ENCODE peak calls at places on chromosome 17, in four cellular contexts. Y is erythroblast, M is tibial nerve, O is sigmoid colon. Q is an unnamed sample.

GRCh38 chr17:27481327-27481726 is 25.1 kb downstream of the KSR1 start:
- DNase-seq in Y (peak), M (no peak), O (no peak), Q (no peak)

GRCh38 chr17:4947411-4948165 is 742 bp downstream of the PFN1 start:
- DNase-seq in Y (peak), M (peak), O (peak), Q (no peak)

GRCh38 chr17:75679706-75680201 is 12.6 kb downstream of the SAP30BP start:
- DNase-seq in Y (no peak), M (peak), O (no peak), Q (no peak)

GRCh38 chr17:56678249-56679144 is 85.0 kb downstream of the NOG start:
- DNase-seq in Y (no peak), M (no peak), O (no peak), Q (no peak)

GRCh38 chr17:36082062-36082461 is 7.9 kb downstream of the CCL3 start:
- DNase-seq in Y (no peak), M (no peak), O (no peak), Q (no peak)

GRCh38 chr17:35539659-35540026 is 2.2 kb upstream of the SLFN12L start:
- DNase-seq in Y (no peak), M (no peak), O (no peak), Q (no peak)

GRCh38 chr17:32927724-32928526 is at the start of gene TMEM98:
- DNase-seq in Y (peak), M (no peak), O (no peak), Q (no peak)

GRCh38 chr17:13508916-13509315 is 92.8 kb downstream of the HS3ST3A1 start:
- DNase-seq in Y (peak), M (no peak), O (no peak), Q (no peak)

GRCh38 chr17:49676276-49676868 is 1.5 kb downstream of the SPOP start:
- DNase-seq in Y (peak), M (no peak), O (no peak), Q (no peak)

GRCh38 chr17:10169274-10169673 is 29.1 kb downstream of the GAS7 start:
- DNase-seq in Y (no peak), M (no peak), O (no peak), Q (no peak)

GRCh38 chr17:72125226-72125651 is 4.4 kb downstream of the SOX9 start:
- DNase-seq in Y (no peak), M (no peak), O (no peak), Q (peak)

GRCh38 chr17:16994626-16995025 is 22.7 kb upstream of the TNFRSF13B start:
- DNase-seq in Y (no peak), M (no peak), O (peak), Q (no peak)

GRCh38 chr17:15480209-15480608 is 12.8 kb upstream of the CDRT4 start:
- DNase-seq in Y (no peak), M (no peak), O (peak), Q (no peak)

GRCh38 chr17:51299859-51300258 is 39.5 kb downstream of the UTP18 start:
- DNase-seq in Y (no peak), M (no peak), O (no peak), Q (no peak)

GRCh38 chr17:9236286-9237052 is 215.2 kb downstream of the NTN1 start:
- DNase-seq in Y (no peak), M (no peak), O (no peak), Q (no peak)

GRCh38 chr17:75036643-75037268 is 10.0 kb downstream of the ATP5PD start:
- DNase-seq in Y (peak), M (peak), O (peak), Q (no peak)

GRCh38 chr17:17141860-17142552 is 64.1 kb downstream of the PLD6 start:
- DNase-seq in Y (peak), M (no peak), O (peak), Q (no peak)

GRCh38 chr17:70613681-70614080 is 444.3 kb downstream of the KCNJ2 start:
- DNase-seq in Y (no peak), M (no peak), O (no peak), Q (no peak)

GRCh38 chr17:59534583-59534982 is 30.8 kb upstream of the DHX40 start:
- DNase-seq in Y (peak), M (no peak), O (no peak), Q (peak)

GRCh38 chr17:77476920-77477805 is 336.4 kb downstream of the SEC14L1 start:
- DNase-seq in Y (no peak), M (peak), O (peak), Q (peak)
- TF ChIP-seq POLR2A in Y (no peak), M (no peak), O (no peak), Q (no peak)

DNA sequence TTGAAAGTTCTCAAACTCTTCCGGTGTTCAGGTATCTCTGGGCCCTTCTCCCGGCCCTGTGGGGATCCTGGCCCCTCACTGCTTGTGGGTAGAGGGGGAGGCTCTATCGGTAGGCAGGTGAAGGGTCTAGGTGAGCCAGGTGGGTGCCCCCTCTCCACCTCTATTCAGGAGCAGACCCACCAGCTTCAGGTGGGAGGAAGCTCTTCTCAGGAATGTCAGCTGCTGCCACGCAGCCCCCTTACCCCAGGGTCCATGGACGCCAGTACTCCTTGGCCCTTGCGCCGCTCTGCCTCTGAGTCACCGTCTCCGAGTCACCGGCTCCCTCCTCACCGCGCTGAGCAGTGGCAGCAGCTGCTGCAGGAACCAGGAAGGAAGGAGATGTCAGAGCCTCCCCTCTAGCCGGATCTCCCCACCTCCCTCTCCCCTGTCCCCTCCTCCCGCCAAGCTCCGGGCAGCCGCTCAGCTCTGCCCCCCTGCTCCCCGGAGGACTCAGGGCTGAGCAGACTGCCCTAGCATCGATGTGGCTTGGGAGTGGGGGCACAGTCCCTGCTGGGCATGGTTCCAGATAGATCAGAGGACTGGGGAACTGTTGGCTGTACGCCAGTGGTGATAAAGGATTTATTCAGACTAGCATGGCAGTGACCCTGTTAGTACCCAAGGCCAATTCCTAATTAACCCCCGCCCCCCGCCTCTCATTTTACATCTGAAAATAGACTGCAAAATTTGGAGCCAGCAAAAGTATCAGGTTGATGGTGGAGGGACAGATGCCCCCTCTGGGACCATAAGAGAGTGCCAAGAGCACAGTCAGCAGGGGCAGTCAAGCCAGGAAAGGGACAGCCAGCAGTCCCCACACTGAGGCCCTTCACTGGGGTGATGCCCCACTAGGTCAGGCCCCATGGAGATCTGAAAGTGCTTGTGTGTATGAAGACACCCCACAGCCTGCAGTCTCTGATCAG is at the start of gene OSBPL7:
- DNase-seq in Y (peak), M (no peak), O (peak), Q (peak)
- TF ChIP-seq POLR2A in Y (peak), M (no peak), O (peak), Q (peak)

DNA sequence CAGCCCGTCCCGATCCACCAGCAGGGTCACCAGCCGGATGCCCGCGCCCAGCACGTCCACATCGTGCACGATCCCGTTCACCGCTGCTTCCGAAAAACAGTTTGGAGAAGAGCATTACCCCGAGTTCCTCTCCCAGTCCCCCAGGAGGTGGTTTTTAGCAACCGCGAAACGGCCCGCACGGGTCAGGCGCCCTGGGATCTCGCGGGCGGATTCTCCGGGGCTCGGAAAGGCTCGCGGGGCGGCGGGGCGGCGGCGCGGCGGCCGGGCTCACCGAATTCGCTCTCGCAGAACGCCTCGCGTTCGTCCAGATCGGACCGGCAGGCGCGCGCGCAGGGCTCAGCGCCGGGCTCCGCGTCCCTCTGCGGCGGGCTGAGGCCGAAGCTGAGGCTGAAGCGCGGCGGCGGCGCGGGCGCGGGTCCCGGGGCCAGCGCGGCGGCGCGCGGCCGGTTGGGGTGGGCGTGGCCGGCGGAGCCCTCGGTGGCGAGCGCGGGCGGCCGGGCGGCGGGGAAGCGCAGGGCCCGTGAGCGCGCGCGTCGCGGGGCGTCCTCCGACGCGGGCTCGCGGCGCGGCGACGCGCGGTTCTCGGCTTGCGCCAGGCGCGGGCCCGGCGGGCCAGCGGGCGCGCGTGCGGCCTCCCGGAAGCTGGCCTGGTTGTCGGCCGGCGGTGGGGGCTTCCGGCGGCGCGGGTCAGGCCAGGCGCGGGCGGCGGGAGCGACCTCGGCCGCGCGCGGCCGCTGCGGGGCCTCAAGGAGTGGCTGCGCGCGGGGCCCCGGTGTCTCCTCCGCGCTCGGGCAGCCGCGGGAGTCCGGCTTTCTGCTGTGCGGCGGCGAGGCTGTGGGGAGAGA is 2.9 kb downstream of the C17orf58 start:
- DNase-seq in Y (peak), M (peak), O (peak), Q (peak)
- TF ChIP-seq POLR2A in Y (peak), M (peak), O (no peak), Q (peak)

GRCh38 chr17:43020030-43020621 is 2.1 kb downstream of the VAT1 start:
- DNase-seq in Y (no peak), M (no peak), O (no peak), Q (no peak)

GRCh38 chr17:43018932-43019331 is 3.3 kb downstream of the VAT1 start:
- DNase-seq in Y (peak), M (no peak), O (no peak), Q (no peak)

GRCh38 chr17:43019418-43019817 is 2.8 kb downstream of the VAT1 start:
- DNase-seq in Y (peak), M (no peak), O (no peak), Q (no peak)

GRCh38 chr17:43021739-43022512 is at the start of gene VAT1:
- DNase-seq in Y (peak), M (peak), O (peak), Q (peak)

GRCh38 chr17:43020789-43021738 is 1.1 kb downstream of the VAT1 start:
- DNase-seq in Y (peak), M (peak), O (peak), Q (peak)
- TF ChIP-seq POLR2A in Y (peak), M (peak), O (no peak), Q (no peak)

GRCh38 chr17:77779711-77780539 is 178.6 kb upstream of the TNRC6C start:
- DNase-seq in Y (no peak), M (no peak), O (peak), Q (no peak)

GRCh38 chr17:77785526-77785925 is 173.0 kb upstream of the TNRC6C start:
- DNase-seq in Y (no peak), M (no peak), O (no peak), Q (no peak)

GRCh38 chr17:77783991-77784820 is 174.3 kb upstream of the TNRC6C start:
- DNase-seq in Y (no peak), M (no peak), O (no peak), Q (no peak)

GRCh38 chr17:77781536-77781935 is 177.0 kb upstream of the TNRC6C start:
- DNase-seq in Y (no peak), M (no peak), O (no peak), Q (no peak)

DNA sequence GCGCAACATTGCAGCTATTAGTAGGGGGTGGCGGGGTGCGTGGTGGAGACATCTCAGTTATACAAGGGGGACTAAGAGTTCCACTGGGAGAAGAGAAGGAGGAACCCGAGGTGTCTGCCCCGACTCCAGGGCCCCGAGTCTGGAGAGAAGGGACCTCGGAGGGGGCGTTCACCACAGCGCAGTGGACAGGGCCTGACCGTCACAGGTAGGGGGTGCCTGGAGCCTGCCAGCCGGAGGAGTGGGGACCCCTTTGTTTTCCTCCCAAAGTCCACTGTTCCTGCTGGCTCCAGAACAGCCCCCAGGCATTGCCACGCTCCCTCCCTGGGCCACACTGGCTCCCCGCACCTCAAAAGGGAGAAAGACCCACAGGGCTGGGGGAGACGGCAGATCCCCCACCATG is 175.9 kb upstream of the TNRC6C start:
- DNase-seq in Y (no peak), M (no peak), O (no peak), Q (no peak)
- TF ChIP-seq POLR2A in Y (no peak), M (no peak), O (no peak), Q (no peak)

GRCh38 chr17:7572338-7572587 is 7.2 kb upstream of the CD68 start:
- DNase-seq in Y (no peak), M (no peak), O (no peak), Q (no peak)

GRCh38 chr17:7574176-7574953 is 5.1 kb upstream of the CD68 start:
- DNase-seq in Y (no peak), M (no peak), O (no peak), Q (no peak)

GRCh38 chr17:7572588-7573323 is 6.7 kb upstream of the CD68 start:
- DNase-seq in Y (peak), M (peak), O (peak), Q (peak)

GRCh38 chr17:7575481-7575883 is 4.0 kb upstream of the CD68 start:
- DNase-seq in Y (no peak), M (no peak), O (no peak), Q (no peak)

DNA sequence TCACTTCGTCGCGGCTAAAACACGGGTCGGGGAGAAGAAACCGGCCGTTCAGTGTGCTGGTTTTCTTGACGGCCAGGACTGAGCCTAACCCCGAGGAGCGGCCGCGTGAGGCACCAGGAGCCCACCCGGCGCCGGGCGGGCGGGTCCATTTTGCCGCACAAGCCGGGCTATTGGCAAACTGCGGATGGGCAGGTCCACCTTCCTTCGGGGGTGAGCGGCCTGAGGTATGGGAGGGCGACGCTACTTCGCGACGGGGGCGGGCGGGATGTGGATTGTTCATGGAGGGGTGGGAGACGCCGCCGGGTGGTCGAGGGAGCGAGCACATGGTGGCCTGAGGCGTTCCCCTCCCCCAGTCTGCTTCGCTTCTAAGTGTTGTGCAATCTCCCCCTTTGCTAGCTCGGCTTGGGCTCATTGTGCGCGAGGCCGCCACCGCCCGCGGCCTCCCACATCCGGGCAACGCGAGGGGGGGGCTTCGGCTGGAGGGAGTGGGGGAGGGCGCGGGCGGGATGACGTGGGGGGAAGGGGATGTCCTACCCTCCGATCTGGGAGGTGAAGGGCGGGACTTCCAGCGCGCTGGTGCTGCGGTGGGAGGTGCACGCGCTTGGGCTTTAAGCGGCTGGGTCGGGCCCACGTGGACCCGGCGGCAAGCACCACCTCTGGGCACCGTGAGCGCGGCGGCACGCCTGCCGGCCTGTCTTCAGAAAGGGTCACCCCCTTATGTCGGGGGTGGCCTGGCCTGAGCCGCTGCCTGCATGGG is 5.9 kb upstream of the CD68 start:
- DNase-seq in Y (peak), M (peak), O (peak), Q (peak)
- TF ChIP-seq POLR2A in Y (no peak), M (peak), O (no peak), Q (peak)

GRCh38 chr17:82022981-82023446 is at the start of gene LRRC45:
- DNase-seq in Y (peak), M (peak), O (peak), Q (peak)

GRCh38 chr17:82023447-82024241 is 539 bp downstream of the LRRC45 start:
- DNase-seq in Y (peak), M (no peak), O (no peak), Q (peak)

GRCh38 chr17:82021728-82022309 is 859 bp downstream of the CENPX start:
- DNase-seq in Y (peak), M (no peak), O (no peak), Q (no peak)

GRCh38 chr17:82020874-82021727 is 1.6 kb downstream of the CENPX start:
- DNase-seq in Y (peak), M (peak), O (peak), Q (peak)

GRCh38 chr17:82022310-82022980 is at the start of gene CENPX:
- DNase-seq in Y (peak), M (no peak), O (no peak), Q (no peak)
- TF ChIP-seq POLR2A in Y (peak), M (peak), O (peak), Q (peak)